ENCODE peak calls at places on chromosomes 6 and 20, in eight cellular contexts. C is astrocyte of the spinal cord, T is astrocyte, R is left ventricle myocardium inferior, A is adrenal gland, K is SK-N-SH, X is GM23338, I is PC-3. W is an unnamed sample.
A peak's percentile ranks its signal among the peaks of the same experiment; 100 is the strongest.

GRCh38 chr6:143236151-143236788 is 175.6 kb downstream of the AIG1 start:
- DNase-seq in C (peak; percentile 51), T (peak; percentile 8), R (no peak), A (peak; percentile 83), K (peak; percentile 5), X (peak; percentile 36), I (peak; percentile 44), W (no peak)

GRCh38 chr6:126152346-126152745 is 166.0 kb downstream of the TRMT11 start:
- DNase-seq in C (no peak), T (no peak), R (no peak), A (no peak), K (no peak), X (no peak), I (no peak), W (no peak)

GRCh38 chr20:20409326-20409725 is 41.4 kb downstream of the INSM1 start:
- DNase-seq in C (no peak), T (no peak), R (no peak), A (no peak), K (no peak), X (no peak), I (no peak), W (no peak)

GRCh38 chr6:140051521-140052455 is 677.3 kb upstream of the CITED2 start:
- DNase-seq in C (peak; percentile 88), T (peak; percentile 99), R (no peak), A (no peak), K (peak; percentile 10), X (no peak), I (peak; percentile 83), W (peak; percentile 90)

GRCh38 chr20:48469026-48469425 is 358.8 kb downstream of the PREX1 start:
- DNase-seq in C (no peak), T (no peak), R (no peak), A (no peak), K (no peak), X (no peak), I (no peak), W (no peak)

GRCh38 chr6:144955853-144956252 is 670.7 kb downstream of the UTRN start:
- DNase-seq in C (peak; percentile 53), T (peak; percentile 85), R (no peak), A (no peak), K (no peak), X (no peak), I (peak; percentile 26), W (peak; percentile 67)

GRCh38 chr6:149991838-149992237 is 28.1 kb downstream of the ULBP1 start:
- DNase-seq in C (no peak), T (no peak), R (no peak), A (no peak), K (no peak), X (no peak), I (no peak), W (no peak)

GRCh38 chr20:6489361-6490154 is 277.9 kb upstream of the BMP2 start:
- DNase-seq in C (no peak), T (peak; percentile 73), R (no peak), A (no peak), K (no peak), X (no peak), I (peak; percentile 97), W (peak; percentile 65)

GRCh38 chr20:50169329-50169823 is 15.9 kb upstream of the PEDS1 start:
- DNase-seq in C (peak; percentile 81), T (no peak), R (peak; percentile 81), A (peak; percentile 90), K (peak; percentile 73), X (peak; percentile 88), I (peak; percentile 99), W (peak; percentile 74)

GRCh38 chr6:84033523-84034451 is at the start of gene MRAP2:
- DNase-seq in C (peak; percentile 6), T (peak; percentile 12), R (peak; percentile 18), A (peak; percentile 2), K (peak; percentile 84), X (peak; percentile 76), I (no peak), W (no peak)

GRCh38 chr6:164322533-164322932 is 908.0 kb downstream of the QKI start:
- DNase-seq in C (peak; percentile 87), T (peak; percentile 90), R (no peak), A (peak; percentile 27), K (no peak), X (no peak), I (peak; percentile 76), W (peak; percentile 86)

GRCh38 chr6:163643866-163644265 is 229.3 kb downstream of the QKI start:
- DNase-seq in C (no peak), T (no peak), R (no peak), A (no peak), K (no peak), X (no peak), I (no peak), W (no peak)

GRCh38 chr20:12838261-12838866 is 170.4 kb upstream of the SPTLC3 start:
- DNase-seq in C (no peak), T (no peak), R (no peak), A (no peak), K (no peak), X (peak; percentile 70), I (no peak), W (no peak)

GRCh38 chr20:60091284-60091683 is 133.1 kb downstream of the CDH26 start:
- DNase-seq in C (no peak), T (no peak), R (no peak), A (no peak), K (no peak), X (no peak), I (no peak), W (no peak)

GRCh38 chr6:106827081-106827480 is 147.4 kb downstream of the CD24 start:
- DNase-seq in C (no peak), T (no peak), R (no peak), A (no peak), K (no peak), X (no peak), I (no peak), W (no peak)

GRCh38 chr20:35305682-35306556 is 13.7 kb upstream of the FAM83C start:
- DNase-seq in C (peak; percentile 100), T (peak; percentile 100), R (no peak), A (peak; percentile 94), K (no peak), X (no peak), I (peak; percentile 100), W (peak; percentile 99)

GRCh38 chr6:46799657-46800056 is 6.5 kb downstream of the MEP1A start:
- DNase-seq in C (no peak), T (no peak), R (no peak), A (no peak), K (no peak), X (no peak), I (peak; percentile 50), W (peak; percentile 46)

GRCh38 chr20:12113468-12114371 is 196.0 kb downstream of the BTBD3 start:
- DNase-seq in C (peak; percentile 74), T (peak; percentile 72), R (no peak), A (no peak), K (no peak), X (no peak), I (peak; percentile 83), W (no peak)

GRCh38 chr6:125325586-125325985 is 23.8 kb upstream of the HDDC2 start:
- DNase-seq in C (no peak), T (no peak), R (no peak), A (no peak), K (no peak), X (no peak), I (no peak), W (no peak)

GRCh38 chr6:133610974-133611373 is 277.9 kb upstream of the TCF21 start:
- DNase-seq in C (no peak), T (no peak), R (no peak), A (no peak), K (no peak), X (no peak), I (no peak), W (no peak)

GRCh38 chr20:32444474-32445220 is 86.5 kb downstream of the ASXL1 start:
- DNase-seq in C (no peak), T (no peak), R (no peak), A (peak; percentile 0), K (no peak), X (no peak), I (no peak), W (no peak)

GRCh38 chr6:153790048-153790447 is 249.0 kb upstream of the OPRM1 start:
- DNase-seq in C (peak; percentile 92), T (peak; percentile 86), R (no peak), A (peak; percentile 1), K (peak; percentile 20), X (peak; percentile 34), I (peak; percentile 70), W (peak; percentile 76)

GRCh38 chr6:82080767-82081166 is 166.8 kb downstream of the IBTK start:
- DNase-seq in C (no peak), T (peak; percentile 29), R (no peak), A (no peak), K (no peak), X (no peak), I (no peak), W (no peak)

GRCh38 chr6:31534011-31534410 is 5.2 kb downstream of the MCCD1 start:
- DNase-seq in C (no peak), T (no peak), R (no peak), A (no peak), K (no peak), X (no peak), I (no peak), W (no peak)

GRCh38 chr20:47673671-47673955 is 111.7 kb downstream of the SULF2 start:
- DNase-seq in C (no peak), T (no peak), R (no peak), A (no peak), K (no peak), X (no peak), I (no peak), W (no peak)

GRCh38 chr6:31558631-31559500 is 11.5 kb downstream of the NFKBIL1 start:
- DNase-seq in C (no peak), T (no peak), R (peak; percentile 26), A (peak; percentile 51), K (no peak), X (no peak), I (no peak), W (no peak)

GRCh38 chr20:23622839-23623343 is 14.9 kb downstream of the CST3 start:
- DNase-seq in C (peak; percentile 96), T (peak; percentile 81), R (peak; percentile 72), A (peak; percentile 78), K (no peak), X (no peak), I (peak; percentile 92), W (peak; percentile 84)

GRCh38 chr6:11218827-11219826 is 13.3 kb downstream of the NEDD9 start:
- DNase-seq in C (no peak), T (peak; percentile 51), R (peak; percentile 59), A (peak; percentile 58), K (no peak), X (no peak), I (peak; percentile 82), W (peak; percentile 65)
- H3K4me3 ChIP-seq in C (no peak overlapping the region), T (no peak overlapping the region), R (peak overlapping the region; percentile 70), A (no peak overlapping the region), K (no peak overlapping the region), X (no peak overlapping the region), I (no peak overlapping the region), W (no peak overlapping the region)

GRCh38 chr6:159252955-159253508 is 83.8 kb downstream of the FNDC1 start:
- DNase-seq in C (peak; percentile 69), T (peak; percentile 83), R (no peak), A (peak; percentile 31), K (peak; percentile 65), X (peak; percentile 88), I (peak; percentile 39), W (peak; percentile 96)
- TF ChIP-seq CTCF in C (peak; percentile 60), T (peak; percentile 63), R (peak; percentile 67), A (peak; percentile 56), K (peak; percentile 69), X (peak; percentile 75), I (peak; percentile 53), W (peak; percentile 70)

GRCh38 chr6:7144810-7145209 is 37.0 kb downstream of the RREB1 start:
- DNase-seq in C (no peak), T (no peak), R (no peak), A (no peak), K (no peak), X (no peak), I (no peak), W (no peak)
- H3K4me3 ChIP-seq in C (no peak overlapping the region), T (no peak overlapping the region), R (no peak overlapping the region), A (no peak overlapping the region), K (no peak overlapping the region), X (peak overlapping the region; percentile 48), I (no peak overlapping the region), W (no peak overlapping the region)

GRCh38 chr6:33439956-33440648 is 14.3 kb upstream of the ZBTB9 start:
- DNase-seq in C (no peak), T (no peak), R (no peak), A (no peak), K (peak; percentile 9), X (no peak), I (no peak), W (no peak)
- TF ChIP-seq CTCF in C (no peak), T (no peak), R (no peak), A (no peak), K (no peak), X (no peak), I (no peak), W (no peak)